ENCODE peak calls at places on chromosomes 16 and 17, in four cellular contexts. One of them, this sample, is unnamed.

GRCh38 chr17:19288453-19288852 is 51.3 kb downstream of the EPN2 start:
- DNase-seq in HL-60: no peak
- DNase-seq in GM12878: no peak
- DNase-seq in K562: no peak
- DNase-seq in this sample: no peak

GRCh38 chr16:16001856-16002255 is 52.4 kb downstream of the ABCC1 start:
- DNase-seq in HL-60: peak
- DNase-seq in GM12878: no peak
- DNase-seq in K562: no peak
- DNase-seq in this sample: no peak

GRCh38 chr16:8887952-8888560 is 5.9 kb downstream of the LITAFD start:
- DNase-seq in HL-60: no peak
- DNase-seq in GM12878: no peak
- DNase-seq in K562: peak
- DNase-seq in this sample: no peak

GRCh38 chr17:45224671-45225050 is 3.0 kb downstream of the FMNL1 start:
- DNase-seq in HL-60: no peak
- DNase-seq in GM12878: no peak
- DNase-seq in K562: no peak
- DNase-seq in this sample: no peak

GRCh38 chr16:90020838-90021382 is 1.7 kb upstream of the DBNDD1 start:
- DNase-seq in HL-60: no peak
- DNase-seq in GM12878: no peak
- DNase-seq in K562: no peak
- DNase-seq in this sample: no peak

GRCh38 chr16:67922221-67922620 is 9.4 kb downstream of the CTRL start:
- DNase-seq in HL-60: no peak
- DNase-seq in GM12878: no peak
- DNase-seq in K562: peak
- DNase-seq in this sample: no peak

GRCh38 chr17:41651625-41652460 is 27.5 kb upstream of the KRT17 start:
- DNase-seq in HL-60: no peak
- DNase-seq in GM12878: no peak
- DNase-seq in K562: no peak
- DNase-seq in this sample: no peak

GRCh38 chr17:50199651-50200446 is 1.6 kb downstream of the COL1A1 start:
- DNase-seq in HL-60: peak
- DNase-seq in GM12878: no peak
- DNase-seq in K562: peak
- DNase-seq in this sample: peak

GRCh38 chr16:74304164-74304834 is 7.7 kb downstream of the PSMD7 start:
- DNase-seq in HL-60: no peak
- DNase-seq in GM12878: no peak
- DNase-seq in K562: no peak
- DNase-seq in this sample: no peak

GRCh38 chr16:30948087-30948955 is 547 bp upstream of the ORAI3 start:
- DNase-seq in HL-60: peak
- DNase-seq in GM12878: no peak
- DNase-seq in K562: peak
- DNase-seq in this sample: peak

GRCh38 chr17:8147805-8148404 is 4.3 kb downstream of the PER1 start:
- DNase-seq in HL-60: no peak
- DNase-seq in GM12878: no peak
- DNase-seq in K562: no peak
- DNase-seq in this sample: no peak

GRCh38 chr16:66020642-66021041 is 345.8 kb upstream of the CDH5 start:
- DNase-seq in HL-60: no peak
- DNase-seq in GM12878: no peak
- DNase-seq in K562: no peak
- DNase-seq in this sample: no peak

GRCh38 chr16:19567560-19567959 is 12.1 kb downstream of the VPS35L start:
- DNase-seq in HL-60: no peak
- DNase-seq in GM12878: no peak
- DNase-seq in K562: no peak
- DNase-seq in this sample: no peak

GRCh38 chr16:58222532-58223316 is 24.8 kb upstream of the CSNK2A2 start:
- DNase-seq in HL-60: no peak
- DNase-seq in GM12878: no peak
- DNase-seq in K562: no peak
- DNase-seq in this sample: no peak

GRCh38 chr17:43085489-43085888 is 39.7 kb downstream of the BRCA1 start:
- DNase-seq in HL-60: no peak
- DNase-seq in GM12878: no peak
- DNase-seq in K562: no peak
- DNase-seq in this sample: no peak

GRCh38 chr17:66829386-66829864 is 5.5 kb upstream of the CACNG5 start:
- DNase-seq in HL-60: peak
- DNase-seq in GM12878: no peak
- DNase-seq in K562: peak
- DNase-seq in this sample: no peak

GRCh38 chr16:17544785-17545184 is 74.0 kb upstream of the XYLT1 start:
- DNase-seq in HL-60: no peak
- DNase-seq in GM12878: no peak
- DNase-seq in K562: peak
- DNase-seq in this sample: no peak

GRCh38 chr16:71817690-71818089 is 9.1 kb upstream of the AP1G1 start:
- DNase-seq in HL-60: no peak
- DNase-seq in GM12878: no peak
- DNase-seq in K562: no peak
- DNase-seq in this sample: no peak

GRCh38 chr16:67481561-67482259 is 753 bp upstream of the ATP6V0D1 start:
- DNase-seq in HL-60: peak
- DNase-seq in GM12878: no peak
- DNase-seq in K562: no peak
- DNase-seq in this sample: no peak

GRCh38 chr17:79002796-79003593 is 6.6 kb downstream of the CANT1 start:
- DNase-seq in HL-60: no peak
- DNase-seq in GM12878: no peak
- DNase-seq in K562: no peak
- DNase-seq in this sample: no peak

GRCh38 chr17:12522743-12523181 is 142.9 kb upstream of the MYOCD start:
- DNase-seq in HL-60: no peak
- DNase-seq in GM12878: no peak
- DNase-seq in K562: no peak
- DNase-seq in this sample: no peak

GRCh38 chr16:50276128-50276444 is 9.7 kb downstream of the ADCY7 start:
- DNase-seq in HL-60: no peak
- DNase-seq in GM12878: no peak
- DNase-seq in K562: no peak
- DNase-seq in this sample: no peak

GRCh38 chr17:48604770-48605329 is at the start of gene HOXB6:
- DNase-seq in HL-60: no peak
- DNase-seq in GM12878: no peak
- DNase-seq in K562: peak
- DNase-seq in this sample: no peak

GRCh38 chr16:11073407-11073806 is 129.0 kb downstream of the CLEC16A start:
- DNase-seq in HL-60: no peak
- DNase-seq in GM12878: no peak
- DNase-seq in K562: no peak
- DNase-seq in this sample: no peak

GRCh38 chr16:65274576-65274975 is 152.7 kb upstream of the CDH11 start:
- DNase-seq in HL-60: no peak
- DNase-seq in GM12878: no peak
- DNase-seq in K562: no peak
- DNase-seq in this sample: no peak

GRCh38 chr17:79046501-79047280 is 22.7 kb downstream of the C1QTNF1 start:
- DNase-seq in HL-60: no peak
- DNase-seq in GM12878: no peak
- DNase-seq in K562: no peak
- DNase-seq in this sample: no peak

GRCh38 chr16:31002252-31002700 is 8.2 kb downstream of the STX1B start:
- DNase-seq in HL-60: no peak
- DNase-seq in GM12878: no peak
- DNase-seq in K562: no peak
- DNase-seq in this sample: no peak

GRCh38 chr17:4673169-4673568 is 30.8 kb downstream of the PELP1 start:
- DNase-seq in HL-60: no peak
- DNase-seq in GM12878: no peak
- DNase-seq in K562: no peak
- DNase-seq in this sample: no peak

GRCh38 chr16:84356591-84357116 is 11.7 kb upstream of the ATP2C2 start:
- DNase-seq in HL-60: no peak
- DNase-seq in GM12878: no peak
- DNase-seq in K562: no peak
- DNase-seq in this sample: no peak

GRCh38 chr16:23282508-23282907 is 19.6 kb upstream of the SCNN1B start:
- DNase-seq in HL-60: no peak
- DNase-seq in GM12878: no peak
- DNase-seq in K562: no peak
- DNase-seq in this sample: no peak

GRCh38 chr16:82050506-82050905 is 15.5 kb downstream of the HSD17B2 start:
- DNase-seq in HL-60: no peak
- DNase-seq in GM12878: no peak
- DNase-seq in K562: no peak
- DNase-seq in this sample: no peak

GRCh38 chr16:82047374-82047773 is 12.3 kb downstream of the HSD17B2 start:
- DNase-seq in HL-60: no peak
- DNase-seq in GM12878: no peak
- DNase-seq in K562: no peak
- DNase-seq in this sample: no peak

GRCh38 chr16:82050909-82051357 is 15.9 kb downstream of the HSD17B2 start:
- DNase-seq in HL-60: no peak
- DNase-seq in GM12878: no peak
- DNase-seq in K562: no peak
- DNase-seq in this sample: no peak

GRCh38 chr16:82047787-82048186 is 12.7 kb downstream of the HSD17B2 start:
- DNase-seq in HL-60: no peak
- DNase-seq in GM12878: no peak
- DNase-seq in K562: no peak
- DNase-seq in this sample: no peak

DNA sequence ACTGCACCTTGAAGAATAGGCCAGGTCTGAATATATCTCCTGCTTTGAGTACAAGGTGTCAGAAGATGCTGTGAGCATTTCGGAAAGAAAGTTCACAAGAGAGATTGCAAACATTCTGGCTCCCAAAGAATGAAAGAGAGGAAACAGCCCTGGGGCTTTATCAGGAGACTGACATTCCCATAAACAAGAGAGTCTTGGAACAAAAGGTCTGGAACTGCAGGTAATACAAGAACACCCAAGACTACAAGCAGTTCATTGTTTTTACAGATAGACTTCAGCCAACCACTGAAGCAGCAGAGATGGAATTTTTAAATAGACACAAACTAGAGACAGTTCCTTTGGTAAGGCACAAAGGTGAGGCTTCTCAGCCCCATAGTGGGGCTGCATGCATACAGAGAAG is 14.4 kb downstream of the HSD17B2 start:
- DNase-seq in HL-60: no peak
- DNase-seq in GM12878: no peak
- DNase-seq in K562: no peak
- DNase-seq in this sample: no peak
- TF ChIP-seq POLR2AphosphoS5 in HL-60: no peak
- TF ChIP-seq POLR2AphosphoS5 in GM12878: no peak
- TF ChIP-seq POLR2AphosphoS5 in K562: no peak
- TF ChIP-seq POLR2AphosphoS5 in this sample: no peak

DNA sequence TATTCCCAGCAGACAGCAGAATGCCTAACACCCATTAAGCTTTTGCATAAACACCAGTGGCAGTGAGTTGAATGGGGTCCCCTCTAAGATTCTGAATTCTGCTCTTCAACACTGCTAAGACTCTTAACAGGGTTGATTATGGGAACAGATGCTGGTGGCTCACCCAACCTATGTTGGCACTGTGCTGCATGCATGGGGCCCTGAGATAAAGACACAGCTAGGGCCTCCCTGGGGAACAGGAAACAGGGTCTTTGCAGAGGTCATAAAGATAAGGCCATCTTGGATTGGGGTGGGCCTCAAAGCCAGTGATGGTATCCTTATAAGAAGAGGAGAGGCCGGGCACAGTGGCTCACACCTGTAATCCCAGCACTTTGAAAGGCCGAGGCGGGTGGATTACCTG is 190.8 kb downstream of the SLC39A11 start:
- DNase-seq in HL-60: no peak
- DNase-seq in GM12878: no peak
- DNase-seq in K562: peak
- DNase-seq in this sample: no peak
- TF ChIP-seq SPI1 in HL-60: no peak
- TF ChIP-seq SPI1 in GM12878: no peak
- TF ChIP-seq SPI1 in K562: no peak
- TF ChIP-seq SPI1 in this sample: no peak

DNA sequence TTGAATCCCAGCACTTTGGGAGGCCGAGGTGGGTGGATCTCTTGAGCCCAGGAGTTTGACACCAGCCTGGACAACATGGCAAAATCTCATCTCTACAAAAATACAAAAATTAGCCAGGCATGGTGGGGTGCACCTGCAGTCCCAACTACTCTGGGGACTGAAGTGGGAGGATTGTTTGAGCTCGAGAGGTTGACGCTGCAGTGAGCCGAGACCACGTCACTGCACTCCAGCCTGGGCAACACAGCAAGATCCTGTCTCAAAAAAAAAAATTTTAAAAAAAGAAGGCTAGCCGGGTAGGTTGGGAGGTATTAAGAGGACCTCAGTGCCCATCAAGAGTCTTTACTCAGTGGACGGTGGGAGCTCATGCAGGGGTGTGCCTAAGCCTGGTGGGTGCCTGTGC is 3.8 kb upstream of the NPTX1 start:
- DNase-seq in HL-60: no peak
- DNase-seq in GM12878: no peak
- DNase-seq in K562: no peak
- DNase-seq in this sample: no peak
- TF ChIP-seq POLR2AphosphoS5 in HL-60: no peak
- TF ChIP-seq POLR2AphosphoS5 in GM12878: no peak
- TF ChIP-seq POLR2AphosphoS5 in K562: no peak
- TF ChIP-seq POLR2AphosphoS5 in this sample: no peak

GRCh38 chr16:3400779-3401688 is at the start of the genes ZNF174 and ZSCAN32:
- DNase-seq in HL-60: peak
- DNase-seq in GM12878: peak
- DNase-seq in K562: peak
- DNase-seq in this sample: peak

GRCh38 chr16:3400446-3400778 is 392 bp downstream of the ZSCAN32 start:
- DNase-seq in HL-60: no peak
- DNase-seq in GM12878: no peak
- DNase-seq in K562: no peak
- DNase-seq in this sample: no peak

DNA sequence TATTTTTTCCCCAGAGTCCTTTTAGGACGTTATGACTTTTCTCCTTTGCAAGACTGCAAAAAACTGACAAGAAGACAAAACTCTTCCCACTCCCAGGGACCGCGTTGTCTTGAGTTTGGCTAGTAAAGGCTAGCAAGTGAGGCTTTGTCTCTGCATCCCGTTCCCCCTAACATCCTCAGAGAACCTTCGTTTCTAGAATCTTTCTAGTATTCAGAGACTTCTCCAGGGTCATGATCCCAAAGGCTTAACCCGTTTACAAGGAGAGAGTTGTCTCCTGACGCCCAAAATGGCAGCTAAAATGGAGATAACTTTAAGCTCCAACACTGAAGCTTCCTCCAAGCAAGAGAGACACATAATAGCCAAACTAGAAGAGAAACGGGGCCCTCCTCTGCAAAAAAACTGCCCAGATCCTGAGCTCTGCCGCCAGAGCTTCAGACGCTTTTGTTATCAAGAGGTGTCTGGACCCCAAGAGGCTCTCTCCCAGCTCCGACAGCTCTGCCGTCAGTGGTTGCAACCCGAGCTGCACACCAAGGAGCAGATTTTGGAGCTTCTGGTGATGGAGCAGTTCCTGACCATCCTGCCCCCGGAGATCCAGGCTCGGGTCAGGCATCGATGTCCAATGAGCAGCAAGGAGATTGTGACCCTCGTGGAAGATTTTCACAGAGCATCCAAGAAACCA is 843 bp downstream of the ZNF174 start:
- DNase-seq in HL-60: peak
- DNase-seq in GM12878: no peak
- DNase-seq in K562: peak
- DNase-seq in this sample: peak
- TF ChIP-seq SPI1 in HL-60: no peak
- TF ChIP-seq SPI1 in GM12878: no peak
- TF ChIP-seq SPI1 in K562: no peak
- TF ChIP-seq SPI1 in this sample: no peak

This sample was measured in GM12891.